ENCODE peak calls at places on chromosomes 1 and 21, in four cellular contexts. T, O, M and X are unnamed samples. For H3K4me1, the result is how much of the 10 kb centered on the place peaks cover.

GRCh38 chr1:237219751-237220150 is 177.8 kb downstream of the RYR2 start:
- DNase-seq in M (no peak), O (no peak), T (no peak), X (no peak)

GRCh38 chr1:203536981-203537455 is 43.1 kb downstream of the OPTC start:
- DNase-seq in T (no peak), O (no peak), M (no peak), X (no peak)

GRCh38 chr1:224435318-224435763 is 744 bp upstream of the WDR26 start:
- DNase-seq in O (no peak), M (no peak), T (no peak), X (peak)

GRCh38 chr1:228343211-228343661 is 63.4 kb downstream of the TRIM11 start:
- DNase-seq in O (no peak), M (no peak), T (no peak), X (no peak)

GRCh38 chr1:32341186-32341757 is 5.2 kb upstream of the MARCKSL1 start:
- DNase-seq in T (no peak), O (no peak), M (no peak), X (no peak)

GRCh38 chr1:88571510-88571909 is 112.6 kb upstream of the PKN2 start:
- DNase-seq in O (no peak), M (no peak), T (no peak), X (no peak)

GRCh38 chr21:41747943-41748738 is 18.7 kb downstream of the RIPK4 start:
- DNase-seq in O (no peak), T (no peak), M (no peak), X (no peak)

GRCh38 chr1:241156231-241156965 is 200.6 kb downstream of the RGS7 start:
- DNase-seq in O (no peak), M (no peak), T (no peak), X (no peak)

GRCh38 chr1:157245823-157246222 is 107.6 kb upstream of the ETV3 start:
- DNase-seq in M (no peak), O (no peak), T (no peak), X (no peak)

GRCh38 chr1:94698759-94699502 is 121.2 kb upstream of the SLC44A3 start:
- DNase-seq in O (no peak), T (no peak), M (no peak), X (no peak)

GRCh38 chr21:45465611-45466329 is 60.8 kb downstream of the COL18A1 start:
- DNase-seq in T (no peak), M (no peak), O (no peak), X (no peak)

GRCh38 chr1:29259802-29260441 is 23.6 kb downstream of the PTPRU start:
- DNase-seq in M (no peak), O (no peak), T (no peak), X (peak)

GRCh38 chr1:26582053-26582835 is 52.7 kb downstream of the RPS6KA1 start:
- DNase-seq in O (no peak), T (no peak), M (no peak), X (no peak)

GRCh38 chr1:54976747-54977146 is 3.7 kb upstream of the TMEM61 start:
- DNase-seq in M (no peak), T (no peak), O (peak), X (no peak)

GRCh38 chr1:115545791-115546733 is 95.7 kb upstream of the VANGL1 start:
- DNase-seq in T (no peak), O (no peak), M (peak), X (peak)

GRCh38 chr1:56573311-56573710 is 6.1 kb downstream of the PLPP3 start:
- DNase-seq in O (no peak), M (no peak), T (no peak), X (no peak)

DNA sequence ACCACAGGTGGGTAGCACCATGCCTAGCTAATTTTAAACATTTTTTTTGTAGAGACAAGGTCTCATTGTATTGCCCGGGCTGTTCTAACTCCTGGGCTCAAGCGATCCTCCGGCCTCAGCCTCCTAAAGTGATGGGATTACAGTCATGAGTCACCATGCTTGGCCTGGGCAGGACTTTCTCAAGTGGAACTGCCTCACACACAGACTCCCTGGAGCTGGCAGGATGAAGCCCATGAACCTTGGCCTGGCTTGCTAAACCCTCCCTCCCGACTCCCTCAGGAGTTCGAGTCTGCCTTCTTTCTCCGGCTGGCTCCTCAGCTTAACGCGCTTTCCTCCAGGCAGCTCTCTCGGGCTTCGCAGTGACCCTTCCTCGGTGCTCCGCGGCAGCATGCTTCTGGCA is 7.7 kb upstream of the ECE1 start:
- DNase-seq in T (no peak), O (no peak), M (no peak), X (peak)
- H3K4me1 ChIP-seq in T (under half), O (half or more), M (under half), X (under half)

DNA sequence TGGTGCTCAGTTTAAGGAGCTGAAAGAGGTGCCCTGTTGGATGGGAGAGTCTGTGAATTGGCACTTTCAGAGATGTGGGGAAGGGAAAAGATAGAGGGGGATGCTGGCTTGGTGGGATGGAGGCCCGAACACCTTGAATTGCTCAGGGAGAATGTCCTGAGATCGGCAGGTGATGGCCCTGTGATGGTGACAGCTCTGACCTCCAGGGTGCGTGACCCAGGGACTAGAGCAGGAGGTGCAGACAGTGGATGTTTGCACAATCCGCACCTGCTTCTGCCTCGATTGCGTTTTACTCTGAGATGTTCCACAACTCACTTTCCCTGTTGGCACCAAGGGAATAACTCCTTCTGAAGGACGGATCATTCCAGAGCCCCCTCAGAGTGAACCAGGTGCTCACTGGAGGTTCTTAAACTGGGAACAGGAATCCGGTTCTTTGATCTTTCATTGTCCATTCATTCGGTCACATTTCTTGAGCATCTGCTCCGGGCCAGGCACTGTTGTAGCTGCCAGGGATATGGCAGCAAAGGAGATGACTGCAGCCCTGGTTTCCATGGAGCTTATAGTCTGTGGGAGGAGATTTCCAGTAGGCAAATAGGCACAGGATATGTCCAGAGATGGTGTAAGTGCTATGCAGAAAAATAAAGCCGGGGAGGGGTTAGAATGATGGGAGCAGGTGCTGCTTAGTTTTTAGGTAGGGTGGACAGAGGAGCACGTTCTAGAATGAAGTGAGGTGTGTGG is 226.6 kb upstream of the TMEM51 start:
- DNase-seq in O (no peak), T (no peak), M (no peak), X (no peak)
- H3K4me1 ChIP-seq in O (half or more), T (under half), M (under half), X (under half)

GRCh38 chr1:212666116-212666775 is 33.4 kb downstream of the BATF3 start:
- DNase-seq in T (no peak), M (no peak), O (no peak), X (no peak)
- H3K4me1 ChIP-seq in T (under half), M (under half), O (under half), X (under half)

GRCh38 chr1:19366599-19367315 is 54.6 kb downstream of the SLC66A1 start:
- DNase-seq in O (no peak), M (no peak), T (no peak), X (no peak)

GRCh38 chr1:19367584-19368041 is 55.5 kb downstream of the SLC66A1 start:
- DNase-seq in O (no peak), M (no peak), T (no peak), X (peak)

GRCh38 chr1:19368050-19368449 is 55.9 kb downstream of the SLC66A1 start:
- DNase-seq in T (no peak), M (no peak), O (no peak), X (no peak)

GRCh38 chr1:19363526-19364152 is 51.5 kb downstream of the SLC66A1 start:
- DNase-seq in O (no peak), M (no peak), T (no peak), X (no peak)

DNA sequence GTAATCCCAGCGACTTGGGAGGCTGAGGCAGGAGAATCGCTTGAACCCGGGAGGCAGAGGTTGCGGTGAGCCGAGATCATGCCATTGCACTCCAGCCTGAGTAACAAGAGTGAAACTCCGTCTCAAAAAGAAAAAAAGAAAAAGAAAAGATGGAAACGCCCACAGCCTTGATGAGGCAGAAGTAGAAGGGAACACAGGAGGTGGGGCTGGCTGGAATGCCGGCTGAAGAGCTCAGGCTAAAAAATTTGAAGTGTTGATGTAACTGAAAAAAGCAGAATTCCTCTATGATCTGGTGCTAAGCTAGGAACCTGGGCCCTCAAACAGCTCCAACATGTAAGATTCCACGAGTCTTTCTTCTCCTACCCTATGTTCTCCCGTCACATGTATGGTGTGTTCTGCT is 53.6 kb downstream of the SLC66A1 start:
- DNase-seq in O (no peak), M (no peak), T (no peak), X (no peak)
- H3K4me1 ChIP-seq in O (half or more), M (under half), T (under half), X (under half)

DNA sequence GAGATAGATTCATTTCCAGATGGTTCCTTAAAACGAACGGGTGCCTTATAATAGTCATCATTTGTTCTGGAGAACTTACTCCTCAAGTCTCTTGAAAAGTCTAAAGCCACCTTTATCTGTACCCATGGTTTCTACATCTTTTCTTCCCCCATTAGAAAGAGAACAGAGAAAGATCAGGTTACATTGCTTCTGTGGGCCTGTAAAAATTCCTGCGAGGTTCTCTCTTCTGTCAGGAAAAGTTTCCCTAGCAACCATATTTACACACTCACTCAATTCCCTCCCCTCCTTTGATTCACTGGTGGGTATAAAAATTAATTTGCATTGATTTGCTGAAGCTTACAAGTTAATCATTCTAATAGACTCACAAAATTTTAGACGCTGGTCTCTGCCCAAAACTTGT is 6.7 kb downstream of the PHC2 start:
- DNase-seq in M (no peak), O (no peak), T (no peak), X (peak)
- H3K4me1 ChIP-seq in M (under half), O (under half), T (under half), X (under half)